ENCODE peak calls at places on chromosomes 16 and 17, in four cellular contexts. D, E, S and W are unnamed samples. For H3K4me1, the result is how much of the 10 kb centered on the place peaks cover.

GRCh38 chr16:82152641-82153094 is 17.4 kb downstream of the MPHOSPH6 start:
- DNase-seq in D (no peak), E (no peak), S (peak), W (no peak)

GRCh38 chr17:65279456-65279855 is 142.3 kb downstream of the RGS9 start:
- DNase-seq in D (no peak), E (no peak), S (no peak), W (no peak)

GRCh38 chr17:82657926-82658325 is 9.7 kb upstream of the WDR45B start:
- DNase-seq in D (no peak), E (no peak), S (no peak), W (no peak)

GRCh38 chr17:12867726-12868125 is 78.4 kb downstream of the ARHGAP44 start:
- DNase-seq in D (no peak), E (no peak), S (no peak), W (no peak)

GRCh38 chr17:2378905-2379304 is 22.0 kb downstream of the MNT start:
- DNase-seq in D (no peak), E (no peak), S (no peak), W (no peak)

GRCh38 chr17:67759355-67760171 is 41.8 kb downstream of the NOL11 start:
- DNase-seq in D (peak), E (no peak), S (no peak), W (no peak)

GRCh38 chr16:26963109-26963508 is 103.6 kb upstream of the C16orf82 start:
- DNase-seq in D (no peak), E (no peak), S (no peak), W (no peak)

GRCh38 chr17:58595194-58595792 is 80.9 kb upstream of the MTMR4 start:
- DNase-seq in D (no peak), E (no peak), S (no peak), W (no peak)

GRCh38 chr16:81567987-81568748 is 123.6 kb downstream of the CMIP start:
- DNase-seq in D (peak), E (no peak), S (peak), W (no peak)

GRCh38 chr17:64780096-64781012 is 118.2 kb upstream of the SMURF2 start:
- DNase-seq in D (peak), E (peak), S (peak), W (no peak)

GRCh38 chr16:57061084-57061905 is 31.1 kb upstream of the CPNE2 start:
- DNase-seq in D (peak), E (peak), S (peak), W (peak)

GRCh38 chr16:11063432-11064201 is 119.3 kb downstream of the CLEC16A start:
- DNase-seq in D (no peak), E (no peak), S (no peak), W (no peak)

GRCh38 chr16:85614338-85615013 is 1.4 kb downstream of the GSE1 start:
- DNase-seq in D (no peak), E (no peak), S (no peak), W (no peak)

GRCh38 chr17:76833747-76834146 is 34.5 kb upstream of the MGAT5B start:
- DNase-seq in D (no peak), E (no peak), S (no peak), W (no peak)

GRCh38 chr16:4962716-4963115 is 4.6 kb downstream of the SEC14L5 start:
- DNase-seq in D (no peak), E (no peak), S (no peak), W (no peak)

GRCh38 chr17:38877130-38877851 is 7.4 kb downstream of the LASP1 start:
- DNase-seq in D (no peak), E (no peak), S (no peak), W (no peak)

GRCh38 chr17:70869402-70870085 is 700.2 kb downstream of the KCNJ2 start:
- DNase-seq in D (no peak), E (peak), S (no peak), W (no peak)

GRCh38 chr17:59310263-59310920 is 21.1 kb upstream of the YPEL2 start:
- DNase-seq in D (no peak), E (no peak), S (no peak), W (no peak)

GRCh38 chr16:56609463-56609921 is 1.1 kb downstream of the MT2A start:
- DNase-seq in D (peak), E (peak), S (peak), W (peak)

GRCh38 chr17:81295678-81296381 is 723 bp upstream of the SLC38A10 start:
- DNase-seq in D (no peak), E (no peak), S (peak), W (peak)

GRCh38 chr16:89445166-89445565 is 45.2 kb downstream of the ANKRD11 start:
- DNase-seq in D (no peak), E (no peak), S (no peak), W (no peak)

GRCh38 chr17:2911035-2911754 is 115.0 kb downstream of the RAP1GAP2 start:
- DNase-seq in D (no peak), E (peak), S (no peak), W (no peak)

GRCh38 chr16:73052441-73053030 is 4.6 kb upstream of the ZFHX3 start:
- DNase-seq in D (no peak), E (no peak), S (no peak), W (no peak)

GRCh38 chr16:79009911-79010310 is 590.6 kb downstream of the MAF start:
- DNase-seq in D (no peak), E (no peak), S (no peak), W (no peak)

GRCh38 chr17:50863221-50863843 is 2.8 kb downstream of the TOB1 start:
- DNase-seq in D (no peak), E (peak), S (peak), W (peak)

GRCh38 chr16:71348262-71349085 is 10.0 kb upstream of the CALB2 start:
- DNase-seq in D (no peak), E (no peak), S (no peak), W (no peak)

GRCh38 chr17:78789149-78789662 is 7.1 kb upstream of the CYTH1 start:
- DNase-seq in D (no peak), E (no peak), S (no peak), W (no peak)
- H3K4me3 ChIP-seq in D (no peak), E (no peak), S (no peak), W (no peak)

DNA sequence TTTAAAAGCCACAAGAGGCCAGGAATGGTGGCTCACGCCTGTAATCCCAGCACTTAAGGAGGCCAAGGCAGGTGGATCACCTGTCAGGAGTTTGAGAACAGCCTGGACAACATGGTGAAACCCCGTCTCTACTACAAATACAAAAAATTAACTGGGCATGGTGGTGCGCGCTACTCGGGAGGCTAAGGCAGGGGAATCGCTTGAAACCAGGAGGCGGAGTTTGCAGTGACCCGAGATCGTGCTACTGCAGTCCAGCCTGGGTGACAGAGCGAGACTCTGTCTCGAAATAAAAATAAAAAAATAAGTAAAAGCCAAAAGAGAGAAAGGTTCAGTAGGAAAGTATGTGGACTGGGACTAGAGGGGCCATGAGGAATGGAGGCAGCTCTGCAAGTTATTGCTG is 13.1 kb upstream of the ITGAL start:
- DNase-seq in D (no peak), E (no peak), S (no peak), W (no peak)
- H3K4me1 ChIP-seq in D (under half), E (under half), S (under half), W (under half)

DNA sequence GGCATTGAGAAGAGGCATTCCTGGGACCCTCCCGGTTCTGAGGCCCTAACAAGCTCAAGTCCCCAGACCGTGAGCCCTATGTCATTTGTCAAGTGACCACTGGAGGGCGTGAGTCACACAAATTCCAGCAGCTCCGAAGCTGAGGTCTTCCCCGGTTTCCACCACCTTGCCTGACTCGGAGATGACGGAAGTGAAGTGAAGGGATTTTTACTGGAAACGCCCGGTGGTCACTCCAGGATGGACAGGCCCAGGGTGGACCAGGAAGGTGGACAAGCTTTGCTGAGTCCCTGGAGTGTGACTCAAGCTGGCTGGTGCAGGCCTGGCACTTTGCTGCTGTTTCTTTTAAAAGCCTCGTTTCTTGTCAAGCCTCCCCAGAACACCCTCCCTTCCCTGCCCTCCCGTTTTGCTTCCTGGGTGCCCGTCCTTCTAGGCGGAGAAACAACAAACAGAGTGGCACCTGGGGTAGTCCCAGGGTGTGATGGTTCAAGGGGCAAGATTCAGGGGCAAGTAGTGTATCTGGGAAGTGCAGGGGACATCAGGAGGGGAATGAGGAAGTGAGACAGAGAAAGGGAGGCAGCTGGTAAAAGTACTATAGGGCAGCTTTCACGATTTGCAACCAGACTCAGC is 5.3 kb upstream of the NOS2 start:
- DNase-seq in D (peak), E (peak), S (peak), W (peak)
- H3K4me3 ChIP-seq in D (peak), E (peak), S (peak), W (peak)

GRCh38 chr17:530851-531250 is 178.2 kb upstream of the RPH3AL start:
- DNase-seq in D (no peak), E (no peak), S (no peak), W (no peak)
- H3K4me1 ChIP-seq in D (under half), E (under half), S (under half), W (under half)